ENCODE peak calls at places on chromosomes 13 and 19, in five cellular contexts. I is amniotic stem cell; R is GM06990; F is activated CD4-positive, CD25-positive, alpha-beta regulatory T cell treated with anti-CD3 and anti-CD28 coated beads, Interleukin-2, amount 50 U/mL, for 16 hours; L is cardiac muscle cell. A is an unnamed sample.

GRCh38 chr19:756232-756631 is 5.3 kb downstream of the MISP start:
- DNase-seq in I (no peak), R (peak), F (no peak), L (peak), A (no peak)

GRCh38 chr19:14370169-14370998 is 10.9 kb upstream of the ADGRE5 start:
- DNase-seq in I (no peak), R (peak), F (no peak), L (no peak), A (no peak)

GRCh38 chr13:47126432-47126831 is 229.6 kb upstream of the HTR2A start:
- DNase-seq in I (no peak), R (no peak), F (no peak), L (peak), A (no peak)

GRCh38 chr19:46599716-46600392 is 1.3 kb upstream of the CALM3 start:
- DNase-seq in I (no peak), R (no peak), F (no peak), L (no peak), A (no peak)

GRCh38 chr13:41311607-41312500 is 787 bp downstream of the NAA16 start:
- DNase-seq in I (peak), R (peak), F (peak), L (peak), A (peak)

GRCh38 chr19:2856457-2857055 is 10.6 kb upstream of the ZNF556 start:
- DNase-seq in I (no peak), R (no peak), F (no peak), L (no peak), A (no peak)

GRCh38 chr13:96710166-96710866 is 284.0 kb downstream of the OXGR1 start:
- DNase-seq in I (no peak), R (no peak), F (no peak), L (no peak), A (no peak)

GRCh38 chr19:5025027-5025426 is 56.1 kb downstream of the KDM4B start:
- DNase-seq in I (no peak), R (no peak), F (no peak), L (no peak), A (no peak)

GRCh38 chr19:991174-991931 is 7.2 kb downstream of the WDR18 start:
- DNase-seq in I (no peak), R (no peak), F (peak), L (peak), A (no peak)

GRCh38 chr19:8609210-8610040 is 1.1 kb downstream of the ADAMTS10 start:
- DNase-seq in I (no peak), R (no peak), F (no peak), L (peak), A (peak)

GRCh38 chr13:87677334-87678234 is 6.4 kb downstream of the SLITRK5 start:
- DNase-seq in I (no peak), R (no peak), F (no peak), L (no peak), A (peak)

GRCh38 chr13:37202264-37202663 is 96.8 kb upstream of the CSNK1A1L start:
- DNase-seq in I (no peak), R (no peak), F (no peak), L (no peak), A (no peak)

GRCh38 chr13:113452942-113453901 is at the start of gene ADPRHL1:
- DNase-seq in I (no peak), R (no peak), F (no peak), L (no peak), A (no peak)

GRCh38 chr13:104809483-104809882 is 1726.0 kb downstream of the EFNB2 start:
- DNase-seq in I (no peak), R (no peak), F (no peak), L (peak), A (no peak)

GRCh38 chr13:99258210-99258860 is at the start of gene GPR18:
- DNase-seq in I (no peak), R (no peak), F (no peak), L (no peak), A (no peak)

GRCh38 chr19:57813919-57814504 is 701 bp downstream of the ZNF552 start:
- DNase-seq in I (no peak), R (no peak), F (no peak), L (peak), A (no peak)

GRCh38 chr19:18233224-18233825 is 7.1 kb upstream of the PDE4C start:
- DNase-seq in I (no peak), R (no peak), F (no peak), L (peak), A (peak)

GRCh38 chr13:71774863-71775262 is 92.1 kb downstream of the DACH1 start:
- DNase-seq in I (no peak), R (no peak), F (no peak), L (no peak), A (no peak)

GRCh38 chr13:46615888-46616531 is 63.0 kb downstream of the LRCH1 start:
- DNase-seq in I (no peak), R (no peak), F (no peak), L (peak), A (no peak)

GRCh38 chr19:5070922-5071321 is 102.0 kb downstream of the KDM4B start:
- DNase-seq in I (no peak), R (no peak), F (no peak), L (no peak), A (no peak)